ENCODE peak calls at places on chromosome X, in five cellular contexts. B is COR-L47; H is HEK293T; D is activated CD4-positive, alpha-beta T cell treated with anti-CD3 and anti-CD28 coated beads for 24 hours; T is stimulated activated CD4-positive, alpha-beta T cell treated with anti-CD3 and anti-CD28 coated beads, Interleukin-12 subunit alpha, Interleukin-12 subunit beta, amount 100 ng/mL, for 48 hours. Y is an unnamed sample.

GRCh38 chrX:23118890-23119527 is 119.2 kb downstream of the DDX53 start:
- DNase-seq in B (peak; percentile 8), H (no peak), D (no peak), T (no peak), Y (no peak)

GRCh38 chrX:142663330-142664095 is 362.2 kb upstream of the SPANXN4 start:
- DNase-seq in B (no peak), H (no peak), D (no peak), T (no peak), Y (peak; percentile 20)

GRCh38 chrX:48616575-48616974 is 19.3 kb downstream of the WDR13 start:
- DNase-seq in B (no peak), H (no peak), D (no peak), T (no peak), Y (no peak)

GRCh38 chrX:154325541-154325940 is 29.9 kb downstream of the TKTL1 start:
- DNase-seq in B (no peak), H (no peak), D (no peak), T (no peak), Y (no peak)

GRCh38 chrX:148538582-148538981 is 38.2 kb downstream of the AFF2 start:
- DNase-seq in B (no peak), H (no peak), D (no peak), T (no peak), Y (no peak)

GRCh38 chrX:20442597-20442996 is 175.9 kb upstream of the RPS6KA3 start:
- DNase-seq in B (peak; percentile 56), H (peak; percentile 67), D (peak; percentile 76), T (peak; percentile 71), Y (peak; percentile 88)

GRCh38 chrX:36422368-36422767 is 502.8 kb downstream of the CFAP47 start:
- DNase-seq in B (no peak), H (no peak), D (no peak), T (no peak), Y (no peak)

GRCh38 chrX:37652589-37653271 is 32.9 kb upstream of the XK start:
- DNase-seq in B (no peak), H (no peak), D (no peak), T (no peak), Y (no peak)

GRCh38 chrX:71107762-71108360 is 1.3 kb upstream of the CXorf65 start:
- DNase-seq in B (no peak), H (no peak), D (no peak), T (no peak), Y (no peak)

GRCh38 chrX:130482871-130483270 is 81.1 kb downstream of the RBMX2 start:
- DNase-seq in B (no peak), H (no peak), D (no peak), T (no peak), Y (no peak)

GRCh38 chrX:133440081-133440796 is 24.9 kb upstream of the GPC4 start:
- DNase-seq in B (no peak), H (no peak), D (no peak), T (no peak), Y (no peak)

GRCh38 chrX:72018277-72019112 is 107.8 kb downstream of the NHSL2 start:
- DNase-seq in B (peak; percentile 31), H (peak; percentile 98), D (peak; percentile 66), T (peak; percentile 62), Y (peak; percentile 65)

GRCh38 chrX:22159071-22159470 is 113.6 kb upstream of the CBLL2 start:
- DNase-seq in B (no peak), H (no peak), D (no peak), T (no peak), Y (no peak)

GRCh38 chrX:37989304-37989703 is 17.0 kb upstream of the SYTL5 start:
- DNase-seq in B (no peak), H (no peak), D (no peak), T (no peak), Y (no peak)

GRCh38 chrX:41148553-41148952 is 63.3 kb downstream of the USP9X start:
- DNase-seq in B (no peak), H (no peak), D (no peak), T (no peak), Y (no peak)

GRCh38 chrX:89034679-89035078 is 287.7 kb downstream of the CPXCR1 start:
- DNase-seq in B (no peak), H (no peak), D (no peak), T (no peak), Y (no peak)

GRCh38 chrX:17854521-17854920 is 6.6 kb downstream of the RAI2 start:
- DNase-seq in B (no peak), H (no peak), D (no peak), T (no peak), Y (no peak)

GRCh38 chrX:150934453-150934852 is 36.0 kb upstream of the CD99L2 start:
- DNase-seq in B (no peak), H (no peak), D (no peak), T (no peak), Y (no peak)

GRCh38 chrX:97326456-97326855 is 442.7 kb downstream of the RPA4 start:
- DNase-seq in B (no peak), H (no peak), D (no peak), T (no peak), Y (no peak)

GRCh38 chrX:137549073-137549472 is 16.9 kb upstream of the ZIC3 start:
- DNase-seq in B (no peak), H (no peak), D (no peak), T (no peak), Y (no peak)